ENCODE peak calls at places on chromosomes 11 and 22, in five cellular contexts. X is neural progenitor cell, I is NCI-H1436, Y is mesothelial cell of epicardium, Z is non-pigmented ciliary epithelial cell. C is an unnamed sample.

GRCh38 chr11:124839972-124840621 is 25.1 kb upstream of the ROBO3 start:
- DNase-seq in X (no peak), I (no peak), Y (no peak), Z (no peak), C (no peak)

GRCh38 chr22:36374603-36375024 is 13.2 kb downstream of the MYH9 start:
- DNase-seq in X (no peak), I (no peak), Y (no peak), Z (no peak), C (no peak)

GRCh38 chr11:15199693-15200092 is 85.0 kb downstream of the INSC start:
- DNase-seq in X (no peak), I (no peak), Y (no peak), Z (no peak), C (peak)

GRCh38 chr11:69292221-69292648 is 1.7 kb upstream of the MYEOV start:
- DNase-seq in X (peak), I (no peak), Y (no peak), Z (no peak), C (no peak)

GRCh38 chr11:85541683-85542082 is 85.5 kb downstream of the DLG2 start:
- DNase-seq in X (no peak), I (no peak), Y (no peak), Z (no peak), C (no peak)

GRCh38 chr11:111939836-111940604 is 2.9 kb downstream of the DIXDC1 start:
- DNase-seq in X (no peak), I (no peak), Y (no peak), Z (peak), C (no peak)

GRCh38 chr11:3020011-3020410 is 27.9 kb upstream of the NAP1L4 start:
- DNase-seq in X (no peak), I (no peak), Y (no peak), Z (no peak), C (no peak)

GRCh38 chr22:37254206-37254866 is 10.3 kb upstream of the RAC2 start:
- DNase-seq in X (no peak), I (no peak), Y (no peak), Z (peak), C (no peak)

GRCh38 chr11:69651834-69652620 is 11.1 kb downstream of the CCND1 start:
- DNase-seq in X (no peak), I (no peak), Y (no peak), Z (no peak), C (no peak)

GRCh38 chr11:47852053-47852452 is 3.9 kb upstream of the NUP160 start:
- DNase-seq in X (no peak), I (no peak), Y (no peak), Z (no peak), C (no peak)

GRCh38 chr11:72683782-72684200 is 9.6 kb upstream of the PDE2A start:
- DNase-seq in X (peak), I (peak), Y (peak), Z (no peak), C (peak)

GRCh38 chr11:116773203-116774112 is 671 bp upstream of the BUD13 start:
- DNase-seq in X (no peak), I (no peak), Y (no peak), Z (no peak), C (peak)

C was measured in DMS79 treated with DMSO at 0.1 percent for 48 hours.